ENCODE peak calls at places on chromosome 1, in ten cellular contexts. C is Karpas-422; J is OCI-LY7; R is ovary; U is SW 1271; V is keratinocyte; B is HS-5; K is activated CD8-positive, alpha-beta T cell treated with anti-CD3 and anti-CD28 coated beads for 36 hours; S is iPS DF 19.7; G is psoas muscle. H is an unnamed sample.

GRCh38 chr1:65002156-65002507 is 35.8 kb upstream of the JAK1 start:
- DNase-seq in J (no peak), R (no peak), B (peak), U (no peak), S (no peak), C (no peak), V (no peak), K (no peak), G (peak), H (peak)

GRCh38 chr1:32818804-32819541 is 1.5 kb downstream of the S100PBP start:
- DNase-seq in V (no peak), B (no peak), R (no peak), U (no peak), K (peak), G (no peak), J (peak), C (peak), S (no peak), H (no peak)

GRCh38 chr1:25702101-25702775 is 85.6 kb downstream of the MAN1C1 start:
- DNase-seq in S (no peak), C (no peak), V (no peak), R (no peak), G (no peak), K (no peak), J (no peak), U (no peak), B (no peak), H (no peak)

GRCh38 chr1:38898653-38899230 is 17.4 kb upstream of the GJA9 start:
- DNase-seq in C (no peak), U (no peak), J (no peak), K (no peak), G (no peak), V (no peak), B (peak), S (no peak), R (no peak), H (no peak)

GRCh38 chr1:1237874-1238701 is 6.1 kb downstream of the B3GALT6 start:
- DNase-seq in J (no peak), K (peak), R (no peak), C (no peak), G (no peak), S (no peak), V (no peak), B (no peak), U (no peak), H (no peak)

GRCh38 chr1:2229921-2230700 is 2.0 kb downstream of the SKI start:
- DNase-seq in K (no peak), U (no peak), G (peak), S (no peak), V (no peak), C (no peak), R (peak), B (no peak), J (no peak), H (no peak)

GRCh38 chr1:71222668-71223067 is 141.8 kb upstream of the ZRANB2 start:
- DNase-seq in C (no peak), G (no peak), B (no peak), K (no peak), R (no peak), J (no peak), U (no peak), V (no peak), S (no peak), H (no peak)

GRCh38 chr1:115714572-115715141 is 53.9 kb downstream of the CASQ2 start:
- DNase-seq in C (no peak), U (no peak), G (no peak), S (no peak), B (no peak), J (no peak), V (peak), K (no peak), R (no peak), H (peak)

GRCh38 chr1:113195115-113195845 is 122.3 kb downstream of the LRIG2 start:
- DNase-seq in K (no peak), J (no peak), C (no peak), S (no peak), R (no peak), U (no peak), B (no peak), G (no peak), V (no peak), H (no peak)

GRCh38 chr1:109396971-109397370 is 747 bp downstream of the SORT1 start:
- DNase-seq in G (no peak), V (no peak), C (no peak), R (no peak), K (no peak), B (no peak), U (no peak), J (peak), S (no peak), H (no peak)

GRCh38 chr1:201266774-201267173 is 16.5 kb upstream of the PKP1 start:
- DNase-seq in K (no peak), C (no peak), U (peak), R (no peak), G (no peak), J (no peak), S (no peak), B (peak), V (peak), H (no peak)

GRCh38 chr1:101394041-101394440 is 157.2 kb downstream of the S1PR1 start:
- DNase-seq in G (no peak), S (no peak), J (no peak), R (no peak), K (no peak), C (no peak), B (peak), V (no peak), U (no peak), H (no peak)

GRCh38 chr1:244865028-244865371 is 657 bp upstream of the HNRNPU start:
- DNase-seq in R (peak), B (no peak), C (peak), V (no peak), G (no peak), S (no peak), J (no peak), U (no peak), K (peak), H (peak)

GRCh38 chr1:13583964-13584791 is 546 bp downstream of the PDPN start:
- DNase-seq in B (no peak), R (peak), S (no peak), K (no peak), G (peak), V (no peak), J (no peak), U (no peak), C (no peak), H (peak)

GRCh38 chr1:50970927-50971582 is 1.0 kb downstream of the CDKN2C start:
- DNase-seq in S (no peak), R (no peak), J (peak), G (no peak), K (no peak), C (no peak), V (no peak), B (no peak), U (no peak), H (no peak)

GRCh38 chr1:43288058-43288784 is 2.8 kb upstream of the C1orf210 start:
- DNase-seq in S (no peak), K (no peak), C (no peak), B (no peak), R (no peak), U (no peak), G (no peak), V (no peak), J (no peak), H (no peak)

GRCh38 chr1:233664804-233665574 is 51.1 kb downstream of the KCNK1 start:
- DNase-seq in J (no peak), S (no peak), G (no peak), V (no peak), K (no peak), R (no peak), U (no peak), B (no peak), C (no peak), H (no peak)

GRCh38 chr1:36576118-36576517 is 93.4 kb upstream of the CSF3R start:
- DNase-seq in B (peak), U (peak), G (peak), S (no peak), V (no peak), R (peak), J (peak), C (peak), K (peak), H (no peak)

GRCh38 chr1:16978589-16979474 is 1.6 kb downstream of the MFAP2 start:
- DNase-seq in K (no peak), C (no peak), G (peak), R (peak), S (no peak), B (peak), V (no peak), U (no peak), J (no peak), H (peak)

GRCh38 chr1:44531785-44532566 is 126.9 kb downstream of the RNF220 start:
- DNase-seq in V (peak), G (no peak), S (no peak), R (no peak), B (no peak), J (no peak), U (peak), C (no peak), K (no peak), H (no peak)

GRCh38 chr1:232764458-232765231 is 40.6 kb upstream of the MAP10 start:
- DNase-seq in K (no peak), V (no peak), S (no peak), G (no peak), R (no peak), B (no peak), C (no peak), J (no peak), U (no peak), H (no peak)

GRCh38 chr1:182614796-182615451 is 10.7 kb upstream of the RGS16 start:
- DNase-seq in S (no peak), K (peak), G (peak), U (peak), J (peak), V (no peak), R (peak), B (no peak), C (peak), H (peak)

GRCh38 chr1:2345297-2346075 is 45.9 kb downstream of the MORN1 start:
- DNase-seq in B (no peak), G (peak), K (no peak), R (peak), S (no peak), U (no peak), J (no peak), V (no peak), C (no peak), H (no peak)

GRCh38 chr1:167661527-167662436 is 31.8 kb downstream of the RCSD1 start:
- DNase-seq in R (no peak), S (no peak), J (no peak), K (no peak), C (peak), V (peak), U (no peak), B (peak), G (no peak), H (no peak)

GRCh38 chr1:167252986-167253385 is 32.3 kb downstream of the POU2F1 start:
- DNase-seq in C (no peak), J (no peak), K (no peak), U (no peak), B (no peak), G (no peak), R (no peak), S (no peak), V (no peak), H (no peak)

GRCh38 chr1:15178571-15179484 is 25.3 kb downstream of the TMEM51 start:
- DNase-seq in J (no peak), C (no peak), G (no peak), U (peak), R (peak), V (no peak), S (no peak), B (peak), K (no peak), H (no peak)

GRCh38 chr1:4973341-4973740 is 318.9 kb downstream of the AJAP1 start:
- DNase-seq in R (no peak), C (no peak), S (no peak), B (no peak), J (no peak), V (no peak), G (no peak), K (no peak), U (no peak), H (peak)

GRCh38 chr1:14300991-14301703 is 297.3 kb upstream of the KAZN start:
- DNase-seq in K (no peak), U (no peak), R (no peak), J (no peak), S (no peak), G (peak), B (no peak), C (no peak), V (peak), H (peak)

GRCh38 chr1:217482356-217483102 is 148.4 kb downstream of the GPATCH2 start:
- DNase-seq in B (peak), R (no peak), V (peak), G (no peak), U (peak), S (no peak), J (no peak), C (no peak), K (peak), H (no peak)

H was measured in ureter.